ENCODE peak calls at places on chromosomes 6 and 20, in six cellular contexts. T is HepG2, K is A549, C is K562, Y is endothelial cell of umbilical vein, L is GM12878. F is an unnamed sample.

GRCh38 chr6:33847078-33847477 is 43.3 kb upstream of the MLN start:
- DNase-seq in Y (no peak), C (no peak), K (no peak), L (no peak), T (no peak), F (no peak)

GRCh38 chr20:23391707-23392310 is 29.5 kb downstream of the NAPB start:
- DNase-seq in Y (no peak), K (no peak), L (no peak), T (no peak), C (no peak), F (no peak)

GRCh38 chr6:28789553-28790083 is 134.2 kb downstream of the TRIM27 start:
- DNase-seq in L (no peak), C (peak), K (no peak), T (peak), Y (peak), F (peak)

GRCh38 chr6:39188577-39188976 is 40.7 kb downstream of the KCNK5 start:
- DNase-seq in L (no peak), T (no peak), Y (no peak), K (no peak), C (peak), F (peak)

GRCh38 chr6:6661684-6662083 is 73.2 kb downstream of the LY86 start:
- DNase-seq in C (no peak), K (no peak), Y (peak), T (peak), L (no peak), F (peak)

GRCh38 chr6:20811112-20811746 is 277.0 kb downstream of the CDKAL1 start:
- DNase-seq in Y (peak), K (peak), L (no peak), T (no peak), C (peak), F (no peak)

GRCh38 chr6:21816231-21816630 is 222.7 kb downstream of the SOX4 start:
- DNase-seq in C (no peak), L (no peak), K (no peak), Y (no peak), T (no peak), F (no peak)

GRCh38 chr6:52566853-52567279 is 10.0 kb downstream of the TRAM2 start:
- DNase-seq in L (no peak), K (peak), Y (peak), T (peak), C (no peak), F (no peak)

GRCh38 chr6:83365931-83366330 is 64.9 kb downstream of the ME1 start:
- DNase-seq in K (no peak), Y (no peak), T (no peak), C (no peak), L (no peak), F (no peak)

GRCh38 chr20:7742479-7742878 is 197.8 kb downstream of the HAO1 start:
- DNase-seq in K (no peak), L (no peak), Y (peak), T (no peak), C (no peak), F (no peak)

GRCh38 chr20:44861547-44862006 is 23.9 kb upstream of the YWHAB start:
- DNase-seq in L (no peak), Y (peak), T (no peak), C (no peak), K (no peak), F (no peak)

GRCh38 chr20:54195483-54196472 is 12.1 kb upstream of the PFDN4 start:
- DNase-seq in C (no peak), Y (no peak), L (peak), T (peak), K (no peak), F (no peak)

GRCh38 chr6:132798820-132799538 is 542 bp upstream of the SLC18B1 start:
- DNase-seq in L (peak), Y (peak), C (peak), K (no peak), T (peak), F (peak)

GRCh38 chr6:15783484-15783883 is 120.7 kb upstream of the DTNBP1 start:
- DNase-seq in L (no peak), K (no peak), C (no peak), Y (no peak), T (no peak), F (no peak)

GRCh38 chr20:61436674-61437279 is 184.7 kb downstream of the CDH4 start:
- DNase-seq in K (no peak), T (no peak), Y (no peak), C (no peak), L (no peak), F (no peak)

GRCh38 chr6:147201885-147202515 is 2.2 kb upstream of the STXBP5 start:
- DNase-seq in Y (no peak), L (no peak), C (peak), K (peak), T (peak), F (peak)

GRCh38 chr6:149964243-149965190 is 774 bp downstream of the ULBP1 start:
- DNase-seq in C (no peak), L (no peak), T (no peak), K (no peak), Y (peak), F (no peak)

GRCh38 chr6:47701374-47701773 is 3.0 kb downstream of the ADGRF4 start:
- DNase-seq in C (no peak), L (peak), T (no peak), K (no peak), Y (no peak), F (no peak)

GRCh38 chr20:48465271-48465670 is 362.5 kb downstream of the PREX1 start:
- DNase-seq in L (no peak), K (no peak), T (no peak), C (no peak), Y (no peak), F (no peak)

GRCh38 chr6:132132420-132132819 is 181.2 kb upstream of the CCN2 start:
- DNase-seq in Y (peak), C (no peak), T (no peak), K (no peak), L (no peak), F (no peak)

GRCh38 chr6:12506211-12506610 is 210.4 kb upstream of the PHACTR1 start:
- DNase-seq in C (no peak), Y (no peak), L (no peak), T (no peak), K (no peak), F (no peak)

GRCh38 chr6:28940294-28940858 is 16.6 kb upstream of the TRIM27 start:
- DNase-seq in L (peak), Y (no peak), K (no peak), T (peak), C (peak), F (peak)

GRCh38 chr20:9166153-9166780 is 97.4 kb downstream of the PLCB4 start:
- DNase-seq in K (peak), C (no peak), L (no peak), T (no peak), Y (peak), F (no peak)

GRCh38 chr20:2692036-2692885 is at the start of gene EBF4:
- DNase-seq in Y (peak), T (no peak), L (no peak), C (peak), K (peak), F (peak)

GRCh38 chr20:56964886-56965285 is 301.6 kb downstream of the BMP7 start:
- DNase-seq in K (no peak), L (no peak), C (no peak), T (no peak), Y (no peak), F (no peak)

GRCh38 chr20:56967916-56968315 is 298.5 kb downstream of the BMP7 start:
- DNase-seq in L (no peak), C (no peak), T (no peak), Y (no peak), K (no peak), F (no peak)

DNA sequence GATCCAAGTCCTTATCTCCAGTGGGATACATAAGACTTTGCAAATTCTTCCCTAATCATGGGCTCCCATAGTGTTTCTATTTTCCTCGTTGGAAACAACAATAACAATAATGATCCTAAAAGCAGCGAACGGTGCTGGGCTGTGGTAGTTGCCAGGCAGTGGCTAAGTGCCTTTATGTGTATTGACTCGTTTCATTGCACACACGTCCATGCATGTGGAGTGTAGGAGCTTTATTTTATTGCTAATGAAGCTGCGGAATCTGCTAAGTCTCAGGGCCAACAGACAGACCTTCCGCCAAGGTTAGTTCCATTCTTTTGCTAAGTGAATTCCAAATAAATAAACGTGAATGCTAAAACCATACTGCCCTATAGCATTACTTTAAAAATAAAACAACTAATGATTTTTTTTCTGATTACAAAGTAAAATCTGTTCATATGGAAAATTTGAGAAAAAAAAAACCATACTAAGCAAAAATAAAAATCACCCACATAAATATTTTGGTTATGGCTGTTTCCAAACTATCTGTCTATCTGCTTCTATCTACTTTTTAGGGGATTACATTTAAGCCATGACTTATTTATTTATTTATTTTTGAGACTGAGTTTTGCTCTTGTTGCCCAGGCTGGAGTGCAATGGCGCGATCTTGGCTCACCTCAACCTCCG is 297.9 kb downstream of the BMP7 start:
- DNase-seq in Y (no peak), K (no peak), C (no peak), T (no peak), L (no peak), F (no peak)
- TF ChIP-seq MYC in Y (no peak), K (no peak), C (no peak), T (no peak), L (no peak), F (no peak)

GRCh38 chr6:37623666-37624065 is 74.0 kb downstream of the MDGA1 start:
- DNase-seq in C (no peak), L (no peak), K (no peak), Y (no peak), T (no peak), F (no peak)

GRCh38 chr6:37624121-37624520 is 73.6 kb downstream of the MDGA1 start:
- DNase-seq in L (no peak), K (peak), Y (no peak), T (no peak), C (no peak), F (no peak)

GRCh38 chr6:37626915-37627314 is 70.8 kb downstream of the MDGA1 start:
- DNase-seq in L (no peak), T (no peak), Y (no peak), K (no peak), C (no peak), F (no peak)

GRCh38 chr6:37624606-37625574 is 72.8 kb downstream of the MDGA1 start:
- DNase-seq in Y (peak), C (peak), L (no peak), T (no peak), K (peak), F (no peak)

DNA sequence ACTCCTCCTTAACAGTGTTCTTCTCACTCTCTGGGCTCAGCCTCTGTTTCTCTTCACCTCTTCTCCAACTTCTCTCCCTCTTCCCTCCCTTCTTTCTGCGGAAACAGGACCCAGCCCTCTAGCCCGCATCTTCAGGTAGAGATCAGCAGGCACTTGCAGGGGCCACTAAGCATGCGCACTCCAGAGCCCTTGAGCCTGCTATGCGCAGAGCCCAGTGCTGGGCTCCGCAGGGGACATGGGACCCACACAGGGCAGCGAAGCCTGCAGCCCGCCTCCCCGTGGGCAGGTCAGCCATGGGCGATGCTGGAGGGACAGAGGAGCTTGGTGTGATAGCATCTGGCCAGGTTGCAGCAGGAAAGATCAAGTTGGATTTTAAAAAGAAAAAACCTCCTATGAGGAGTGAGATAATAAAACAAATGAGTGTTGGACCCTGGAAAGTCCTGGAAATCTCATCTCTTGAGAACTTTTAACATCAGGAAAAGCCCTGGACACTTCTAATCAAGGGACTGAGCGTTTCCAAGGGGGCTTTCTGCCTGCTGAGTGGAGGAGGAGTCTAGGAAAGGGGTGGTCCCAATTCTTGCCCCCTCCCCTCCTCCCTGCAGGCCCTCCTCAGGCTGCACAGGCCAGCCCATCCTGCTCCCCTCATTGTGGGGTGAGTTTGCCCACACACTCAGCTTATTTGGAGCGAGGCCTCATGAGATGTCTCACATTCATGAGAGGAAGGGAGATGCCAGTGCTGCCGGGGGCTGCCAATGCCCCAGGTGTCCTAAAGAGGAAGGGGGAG is 71.9 kb downstream of the MDGA1 start:
- DNase-seq in Y (no peak), K (no peak), T (no peak), L (no peak), C (no peak), F (no peak)
- H3K4me3 ChIP-seq in Y (no peak), K (no peak), T (no peak), L (no peak), C (no peak), F (no peak)

GRCh38 chr6:112877134-112878100 is 530.3 kb downstream of the RFPL4B start:
- DNase-seq in L (no peak), K (no peak), T (no peak), C (no peak), Y (peak), F (no peak)
- TF ChIP-seq CTCF in L (no peak), K (no peak), T (peak), C (no peak), Y (peak), F (no peak)

DNA sequence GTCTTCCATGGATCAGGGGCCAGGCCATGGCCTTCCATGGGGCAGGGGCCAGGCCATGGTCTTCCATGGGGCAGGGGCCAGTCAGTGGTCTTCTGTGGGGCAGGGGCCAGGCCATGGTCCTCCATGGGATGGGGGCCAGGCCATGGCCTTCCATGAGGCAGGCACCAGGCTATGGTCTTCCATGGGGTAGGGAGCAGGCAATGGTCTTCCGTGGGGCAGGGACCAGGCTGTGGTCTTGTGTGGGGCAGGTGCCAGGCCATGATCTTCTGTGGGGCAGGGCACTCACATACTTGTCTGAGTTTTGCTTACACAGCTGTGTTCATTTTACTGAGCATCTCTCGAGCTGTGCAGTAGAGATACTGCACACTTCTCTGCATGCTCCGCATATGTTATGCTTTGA is 57.3 kb upstream of the THBS2 start:
- DNase-seq in K (no peak), C (no peak), L (no peak), T (no peak), Y (no peak), F (no peak)
- TF ChIP-seq MYC in K (no peak), C (no peak), L (no peak), T (no peak), Y (no peak), F (no peak)

DNA sequence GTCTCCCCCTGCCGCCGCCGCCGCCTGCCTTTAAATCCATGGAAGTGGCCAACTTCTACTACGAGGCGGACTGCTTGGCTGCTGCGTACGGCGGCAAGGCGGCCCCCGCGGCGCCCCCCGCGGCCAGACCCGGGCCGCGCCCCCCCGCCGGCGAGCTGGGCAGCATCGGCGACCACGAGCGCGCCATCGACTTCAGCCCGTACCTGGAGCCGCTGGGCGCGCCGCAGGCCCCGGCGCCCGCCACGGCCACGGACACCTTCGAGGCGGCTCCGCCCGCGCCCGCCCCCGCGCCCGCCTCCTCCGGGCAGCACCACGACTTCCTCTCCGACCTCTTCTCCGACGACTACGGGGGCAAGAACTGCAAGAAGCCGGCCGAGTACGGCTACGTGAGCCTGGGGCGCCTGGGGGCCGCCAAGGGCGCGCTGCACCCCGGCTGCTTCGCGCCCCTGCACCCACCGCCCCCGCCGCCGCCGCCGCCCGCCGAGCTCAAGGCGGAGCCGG is 485 bp downstream of the CEBPB start:
- DNase-seq in Y (peak), T (no peak), K (no peak), L (no peak), C (peak), F (peak)
- H3K4me3 ChIP-seq in Y (peak), T (peak), K (peak), L (peak), C (peak), F (peak)

GRCh38 chr20:39429716-39430115 is 467.6 kb downstream of the DHX35 start:
- DNase-seq in K (no peak), T (peak), Y (no peak), L (no peak), C (no peak), F (no peak)
- TF ChIP-seq CTCF in K (no peak), T (peak), Y (no peak), L (peak), C (no peak), F (peak)

DNA sequence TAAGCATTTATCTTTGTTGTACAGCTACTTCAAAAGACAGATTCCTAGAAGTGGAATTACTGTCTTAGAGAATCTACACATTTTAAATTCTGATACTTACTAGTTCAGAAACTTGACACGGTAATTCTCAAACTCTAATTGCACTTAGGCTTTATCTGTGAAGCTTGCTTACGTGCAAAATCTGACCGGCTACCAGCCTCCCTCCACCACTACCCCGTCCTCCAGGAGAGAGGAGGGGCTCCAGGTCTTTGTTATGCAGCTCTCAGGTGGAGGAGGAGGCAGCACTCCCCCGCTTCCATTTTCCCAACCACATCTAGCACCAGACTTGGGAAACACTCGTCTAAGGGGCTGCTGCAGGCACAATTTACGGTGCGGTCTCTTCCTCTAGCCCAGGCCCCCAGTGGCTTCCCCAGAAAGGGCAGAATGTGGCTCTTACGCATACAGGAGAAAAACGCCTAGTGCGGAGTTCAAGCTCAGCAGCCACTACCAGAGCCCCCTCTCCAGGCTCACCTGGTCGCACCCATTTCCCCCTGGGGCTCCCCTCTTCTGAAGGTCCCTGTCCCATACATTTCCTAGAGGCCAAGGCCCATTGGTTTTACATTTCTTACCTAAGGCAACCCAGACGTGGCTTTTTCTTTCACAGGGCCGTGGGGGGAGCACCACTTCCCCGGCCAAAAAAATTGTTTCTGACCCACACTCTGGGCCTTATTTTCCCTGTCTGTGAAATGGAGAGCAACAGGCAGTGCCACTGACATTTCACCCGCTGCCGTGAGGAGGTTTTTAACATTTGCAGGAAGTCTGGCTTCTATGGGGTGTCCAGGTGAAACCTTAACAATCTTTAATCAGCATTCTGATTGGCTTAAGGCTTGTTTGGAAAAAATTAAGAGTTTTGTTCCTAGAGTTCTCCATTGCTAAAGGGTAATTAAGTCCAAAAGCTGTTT is 1.6 kb upstream of the TGIF2 start:
- DNase-seq in C (peak), K (no peak), T (peak), Y (no peak), L (no peak), F (peak)
- TF ChIP-seq MYC in C (no peak), K (no peak), T (peak), Y (no peak), L (no peak), F (no peak)

GRCh38 chr6:30881987-30882763 is 2.1 kb upstream of the DDR1 start:
- DNase-seq in Y (no peak), C (no peak), K (no peak), T (no peak), L (no peak), F (no peak)

GRCh38 chr6:30879684-30880427 is 4.5 kb upstream of the DDR1 start:
- DNase-seq in K (no peak), C (no peak), L (no peak), T (no peak), Y (no peak), F (no peak)

GRCh38 chr6:30881392-30881986 is 2.8 kb upstream of the DDR1 start:
- DNase-seq in C (no peak), T (no peak), L (no peak), K (no peak), Y (no peak), F (no peak)

GRCh38 chr6:30882764-30883475 is 1.4 kb upstream of the DDR1 start:
- DNase-seq in C (peak), K (peak), L (peak), T (no peak), Y (no peak), F (no peak)

GRCh38 chr6:30880563-30881252 is 3.6 kb upstream of the DDR1 start:
- DNase-seq in T (no peak), L (no peak), Y (no peak), K (no peak), C (no peak), F (no peak)
- H3K4me3 ChIP-seq in T (no peak), L (no peak), Y (no peak), K (no peak), C (no peak), F (no peak)

DNA sequence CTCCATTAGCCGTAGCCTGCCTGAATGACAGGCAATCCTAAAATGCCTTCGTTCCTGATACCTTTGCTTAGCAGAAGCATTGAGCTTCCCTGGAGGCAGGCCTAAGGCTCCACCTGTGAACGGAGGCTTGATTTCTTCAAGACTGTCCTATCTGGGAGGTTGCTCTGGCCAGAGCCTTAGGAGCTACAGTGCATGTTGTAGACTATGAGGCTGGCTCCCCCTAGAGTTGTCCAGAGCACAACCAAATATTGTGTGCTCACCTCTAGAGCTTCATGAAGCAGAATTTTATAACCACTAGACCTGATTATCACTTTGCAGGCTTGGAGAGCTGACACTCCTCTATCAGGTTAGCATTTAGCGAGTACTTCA is 217.8 kb downstream of the MAFB start:
- DNase-seq in C (no peak), K (no peak), T (no peak), L (no peak), Y (no peak), F (peak)
- TF ChIP-seq CTCF in C (peak), K (no peak), T (peak), L (no peak), Y (peak), F (peak)